ENCODE peak calls at places on chromosomes 3 and 15, in six cellular contexts. L is A673; K is endothelial cell of umbilical vein; R is mucosa of descending colon; B is psoas muscle; O is CD4-positive, alpha-beta memory T cell. G is an unnamed sample. For H3K4me1, the result is how much of the 10 kb centered on the place peaks cover.

GRCh38 chr3:116417151-116417550 is 28.1 kb downstream of the LSAMP start:
- DNase-seq in L (no peak), K (no peak), R (no peak), B (no peak), O (no peak), G (no peak)

GRCh38 chr3:54046677-54047214 is 75.6 kb upstream of the CACNA2D3 start:
- DNase-seq in L (no peak), K (no peak), R (peak), B (no peak), O (no peak), G (no peak)

GRCh38 chr3:28791713-28792255 is 443.2 kb upstream of the AZI2 start:
- DNase-seq in L (no peak), K (no peak), R (no peak), B (no peak), O (no peak), G (no peak)

GRCh38 chr3:129016725-129017530 is 15.8 kb downstream of the EFCC1 start:
- DNase-seq in L (no peak), K (no peak), R (peak), B (peak), O (peak), G (no peak)

GRCh38 chr15:83014205-83014653 is 2.8 kb upstream of the C15orf40 start:
- DNase-seq in L (no peak), K (no peak), R (no peak), B (no peak), O (no peak), G (peak)

GRCh38 chr3:154156529-154156928 is 35.3 kb downstream of the ARHGEF26 start:
- DNase-seq in L (no peak), K (no peak), R (no peak), B (no peak), O (no peak), G (no peak)

GRCh38 chr3:192397012-192397411 is 330.3 kb downstream of the FGF12 start:
- DNase-seq in L (no peak), K (no peak), R (no peak), B (no peak), O (no peak), G (no peak)

GRCh38 chr15:89408512-89409183 is 74.0 kb upstream of the POLG start:
- DNase-seq in L (no peak), K (peak), R (no peak), B (no peak), O (no peak), G (no peak)

GRCh38 chr3:41462103-41462691 is 262.9 kb downstream of the CTNNB1 start:
- DNase-seq in L (no peak), K (no peak), R (no peak), B (no peak), O (no peak), G (no peak)

GRCh38 chr3:187914231-187914630 is 169.0 kb upstream of the BCL6 start:
- DNase-seq in L (no peak), K (no peak), R (no peak), B (no peak), O (no peak), G (no peak)

GRCh38 chr3:101203411-101203810 is 117.0 kb downstream of the IMPG2 start:
- DNase-seq in L (no peak), K (no peak), R (no peak), B (no peak), O (no peak), G (no peak)

GRCh38 chr3:54783611-54784010 is 144.2 kb downstream of the LRTM1 start:
- DNase-seq in L (no peak), K (no peak), R (no peak), B (no peak), O (no peak), G (no peak)

GRCh38 chr3:186432189-186432588 is 70.2 kb upstream of the DGKG start:
- DNase-seq in L (no peak), K (no peak), R (no peak), B (no peak), O (no peak), G (no peak)

GRCh38 chr15:63530235-63530634 is 25.8 kb downstream of the USP3 start:
- DNase-seq in L (no peak), K (no peak), R (no peak), B (no peak), O (no peak), G (no peak)

GRCh38 chr3:156539802-156540201 is 15.1 kb downstream of the SSR3 start:
- DNase-seq in L (no peak), K (no peak), R (no peak), B (no peak), O (no peak), G (no peak)

GRCh38 chr3:190718691-190719090 is 143.8 kb downstream of the GMNC start:
- DNase-seq in L (no peak), K (no peak), R (no peak), B (no peak), O (no peak), G (no peak)

GRCh38 chr3:30342319-30343060 is 263.9 kb upstream of the TGFBR2 start:
- DNase-seq in L (peak), K (peak), R (no peak), B (no peak), O (no peak), G (no peak)

GRCh38 chr3:114365909-114366308 is 72.1 kb downstream of the TIGIT start:
- DNase-seq in L (no peak), K (no peak), R (no peak), B (no peak), O (no peak), G (no peak)

GRCh38 chr3:150000631-150001030 is 29.9 kb upstream of the PFN2 start:
- DNase-seq in L (no peak), K (no peak), R (no peak), B (no peak), O (no peak), G (no peak)

GRCh38 chr3:123711356-123711755 is 126.5 kb upstream of the HACD2 start:
- DNase-seq in L (no peak), K (no peak), R (no peak), B (no peak), O (no peak), G (no peak)

GRCh38 chr15:37199546-37199945 is 99.2 kb upstream of the MEIS2 start:
- DNase-seq in L (no peak), K (no peak), R (no peak), B (no peak), O (no peak), G (no peak)

GRCh38 chr15:37204698-37205097 is 104.3 kb upstream of the MEIS2 start:
- DNase-seq in L (peak), K (no peak), R (no peak), B (no peak), O (no peak), G (no peak)

GRCh38 chr15:37208475-37209363 is 108.4 kb upstream of the MEIS2 start:
- DNase-seq in L (no peak), K (no peak), R (no peak), B (no peak), O (no peak), G (no peak)

GRCh38 chr15:37206690-37207089 is 106.3 kb upstream of the MEIS2 start:
- DNase-seq in L (no peak), K (no peak), R (no peak), B (no peak), O (no peak), G (no peak)

GRCh38 chr15:37203050-37203449 is 102.7 kb upstream of the MEIS2 start:
- DNase-seq in L (no peak), K (no peak), R (no peak), B (no peak), O (no peak), G (no peak)
- H3K4me1 ChIP-seq in L (under half), K (under half), R (under half), B (under half), O (under half), G (under half)

GRCh38 chr3:152295834-152296233 is 27.1 kb downstream of the MBNL1 start:
- DNase-seq in L (no peak), K (no peak), R (no peak), B (no peak), O (no peak), G (no peak)
- H3K4me1 ChIP-seq in L (under half), K (under half), R (half or more), B (half or more), O (half or more), G (half or more)

DNA sequence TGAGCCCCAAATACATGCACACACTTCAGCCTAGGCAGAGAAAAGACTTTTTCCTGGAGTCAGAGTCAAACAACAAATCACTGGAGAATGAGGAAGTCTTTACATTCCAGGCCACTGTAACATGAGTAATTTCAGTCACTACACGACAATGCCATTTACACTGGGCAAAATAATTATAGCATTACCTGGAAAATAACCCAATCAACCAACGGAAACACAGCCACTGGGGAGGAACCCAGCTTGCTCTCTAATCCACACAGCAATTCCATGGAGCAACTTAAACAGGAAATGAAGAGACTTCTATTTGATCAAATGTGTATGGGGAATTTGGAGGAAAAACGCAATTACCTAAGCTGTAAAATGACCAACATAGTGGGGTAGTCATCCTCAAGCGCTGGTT is 15.2 kb downstream of the FSTL1 start:
- DNase-seq in L (peak), K (peak), R (no peak), B (no peak), O (no peak), G (no peak)
- H3K4me1 ChIP-seq in L (under half), K (half or more), R (under half), B (under half), O (under half), G (under half)

GRCh38 chr15:74387988-74388955 is 20.8 kb upstream of the CYP11A1 start:
- DNase-seq in L (no peak), K (no peak), R (no peak), B (no peak), O (no peak), G (no peak)
- H3K4me1 ChIP-seq in L (under half), K (under half), R (under half), B (under half), O (under half), G (under half)

GRCh38 chr3:146637871-146638270 is 32.7 kb upstream of the PLSCR5 start:
- DNase-seq in L (no peak), K (no peak), R (no peak), B (no peak), O (no peak), G (no peak)

GRCh38 chr3:146634346-146634745 is 29.2 kb upstream of the PLSCR5 start:
- DNase-seq in L (no peak), K (no peak), R (no peak), B (no peak), O (no peak), G (no peak)

GRCh38 chr3:146638718-146639117 is 33.6 kb upstream of the PLSCR5 start:
- DNase-seq in L (peak), K (peak), R (no peak), B (no peak), O (no peak), G (peak)

GRCh38 chr3:146640361-146640760 is 35.2 kb upstream of the PLSCR5 start:
- DNase-seq in L (no peak), K (no peak), R (no peak), B (no peak), O (no peak), G (no peak)

DNA sequence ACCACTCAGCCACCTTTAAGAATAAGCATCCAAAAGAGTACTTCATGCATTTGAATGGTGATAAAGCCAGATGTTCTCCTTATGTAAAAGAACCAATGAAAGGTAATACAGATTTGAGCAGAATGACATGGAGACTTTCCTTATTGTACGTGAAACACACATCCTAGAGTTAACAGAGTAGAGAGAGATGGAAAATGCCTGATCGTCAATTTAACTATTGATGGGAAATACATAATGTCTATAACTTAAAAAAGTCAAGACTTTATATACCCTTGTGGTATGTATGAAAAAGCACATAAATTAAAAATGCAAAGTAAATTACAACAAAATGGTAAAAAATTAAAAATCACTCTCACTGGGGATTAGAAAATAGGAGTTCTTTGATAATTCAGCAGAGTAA is 31.7 kb upstream of the PLSCR5 start:
- DNase-seq in L (no peak), K (no peak), R (no peak), B (no peak), O (no peak), G (no peak)
- H3K4me1 ChIP-seq in L (under half), K (under half), R (under half), B (under half), O (under half), G (under half)

GRCh38 chr3:52054689-52055511 is 1.5 kb downstream of the DUSP7 start:
- DNase-seq in L (no peak), K (peak), R (peak), B (no peak), O (peak), G (no peak)
- H3K4me1 ChIP-seq in L (under half), K (under half), R (under half), B (under half), O (half or more), G (half or more)

GRCh38 chr15:39887211-39887610 is 32.9 kb downstream of the GPR176 start:
- DNase-seq in L (no peak), K (no peak), R (no peak), B (no peak), O (no peak), G (no peak)
- H3K4me1 ChIP-seq in L (under half), K (under half), R (under half), B (under half), O (under half), G (under half)